ENCODE peak calls at places on chromosomes 5 and 9, in eight cellular contexts. J is Panc1; O is activated naive CD8-positive, alpha-beta T cell treated with anti-CD3 and anti-CD28 coated beads, Interleukin-2, amount 50 U/mL, for 24 hours; B is CD8-positive, alpha-beta T cell; L is activated T-helper 9 cell treated with anti-CD3 and anti-CD28 coated beads, Interleukin-2, amount 50 U/mL, for 16 hours; E is activated CD8-positive, alpha-beta memory T cell treated with anti-CD3 and anti-CD28 coated beads, Interleukin-2, amount 10 ng/mL, durations not matched to agents 7 days and 5 days; F is endothelial cell; G is CD8-positive, alpha-beta memory T cell. P is an unnamed sample.

GRCh38 chr5:74576941-74577456 is 63.5 kb downstream of the ENC1 start:
- DNase-seq in J (no peak), O (no peak), B (no peak), L (no peak), E (no peak), F (no peak), G (no peak), P (no peak)

GRCh38 chr5:132776077-132776931 is 735 bp downstream of the SEPTIN8 start:
- DNase-seq in J (no peak), O (peak; percentile 14), B (no peak), L (no peak), E (no peak), F (peak; percentile 19), G (no peak), P (no peak)

GRCh38 chr5:91359957-91360609 is 23.0 kb downstream of the ARRDC3 start:
- DNase-seq in J (no peak), O (no peak), B (no peak), L (no peak), E (no peak), F (no peak), G (no peak), P (no peak)

GRCh38 chr9:128361296-128361980 is 9.7 kb upstream of the URM1 start:
- DNase-seq in J (no peak), O (no peak), B (no peak), L (no peak), E (no peak), F (no peak), G (no peak), P (no peak)

GRCh38 chr9:4359016-4359415 is 59.1 kb upstream of the GLIS3 start:
- DNase-seq in J (no peak), O (no peak), B (no peak), L (no peak), E (no peak), F (no peak), G (no peak), P (no peak)

GRCh38 chr9:18721267-18722079 is 247.5 kb downstream of the ADAMTSL1 start:
- DNase-seq in J (no peak), O (no peak), B (no peak), L (no peak), E (no peak), F (no peak), G (no peak), P (no peak)

GRCh38 chr9:70531286-70531685 is 116.8 kb upstream of the KLF9 start:
- DNase-seq in J (no peak), O (no peak), B (no peak), L (no peak), E (no peak), F (no peak), G (no peak), P (no peak)

GRCh38 chr9:87667164-87667738 is 58.7 kb upstream of the CTSL start:
- DNase-seq in J (no peak), O (no peak), B (no peak), L (no peak), E (no peak), F (no peak), G (no peak), P (no peak)

GRCh38 chr5:77359231-77359630 is 132.9 kb downstream of the WDR41 start:
- DNase-seq in J (no peak), O (no peak), B (no peak), L (no peak), E (no peak), F (no peak), G (no peak), P (no peak)

P was measured in T-helper 17 cell.